ENCODE peak calls at places on chromosomes 3 and 15, in eight cellular contexts. U is fibroblast of the aortic adventitia, X is NCI-H345, A is tibial artery, O is HT-29, I is anterior cingulate cortex, G is MV-4-11, T is GM23248. H is an unnamed sample.

GRCh38 chr15:52710050-52710709 is 31.0 kb upstream of the ATOSA start:
- DNase-seq in A (no peak), U (no peak), O (no peak), X (no peak), G (no peak), T (no peak), I (no peak), H (no peak)

GRCh38 chr3:69806735-69807438 is 67.6 kb downstream of the MITF start:
- DNase-seq in I (no peak), T (peak), A (no peak), O (no peak), G (no peak), X (no peak), U (peak), H (no peak)

GRCh38 chr3:69896095-69896494 is 103.4 kb upstream of the SAMMSON start:
- DNase-seq in T (no peak), I (no peak), U (no peak), A (no peak), O (no peak), X (no peak), G (no peak), H (no peak)

GRCh38 chr15:68012911-68013310 is 41.2 kb upstream of the PIAS1 start:
- DNase-seq in U (no peak), X (no peak), I (no peak), G (no peak), A (no peak), T (no peak), O (peak), H (no peak)

GRCh38 chr15:33808720-33809119 is 159.6 kb upstream of the CHRM5 start:
- DNase-seq in O (no peak), T (no peak), I (no peak), X (no peak), A (no peak), G (no peak), U (peak), H (no peak)

GRCh38 chr3:50600141-50600753 is 11.3 kb downstream of the CISH start:
- DNase-seq in I (no peak), O (no peak), U (no peak), T (no peak), X (no peak), G (peak), A (no peak), H (no peak)

GRCh38 chr3:171192176-171192854 is 165.8 kb upstream of the SLC2A2 start:
- DNase-seq in U (peak), I (no peak), X (no peak), T (peak), G (peak), O (no peak), A (no peak), H (no peak)

GRCh38 chr3:62647711-62648110 is 227.5 kb downstream of the CADPS start:
- DNase-seq in O (no peak), A (no peak), T (no peak), X (no peak), G (no peak), U (no peak), I (no peak), H (no peak)

GRCh38 chr3:14216257-14217048 is 37.8 kb downstream of the LSM3 start:
- DNase-seq in T (no peak), G (no peak), O (no peak), U (no peak), X (no peak), A (no peak), I (peak), H (no peak)

GRCh38 chr3:50658416-50658815 is 16.3 kb upstream of the DOCK3 start:
- DNase-seq in O (no peak), T (peak), A (no peak), I (no peak), G (no peak), U (no peak), X (no peak), H (no peak)

GRCh38 chr3:94564247-94564646 is 501.4 kb downstream of the NSUN3 start:
- DNase-seq in G (no peak), T (no peak), O (no peak), X (no peak), A (no peak), U (no peak), I (no peak), H (no peak)

GRCh38 chr3:169772530-169772950 is 656 bp upstream of the MYNN start:
- DNase-seq in X (peak), T (peak), A (peak), G (peak), O (peak), U (peak), I (peak), H (peak)

GRCh38 chr3:193630005-193630404 is 37.0 kb downstream of the OPA1 start:
- DNase-seq in G (no peak), O (no peak), I (no peak), T (no peak), X (no peak), U (no peak), A (no peak), H (no peak)

GRCh38 chr3:25532763-25533162 is 104.7 kb downstream of the RARB start:
- DNase-seq in X (no peak), G (peak), O (peak), A (no peak), I (no peak), T (no peak), U (no peak), H (no peak)

GRCh38 chr15:41892621-41893421 is 1.0 kb downstream of the SPTBN5 start:
- DNase-seq in I (no peak), G (no peak), T (no peak), O (no peak), A (no peak), X (peak), U (no peak), H (no peak)

GRCh38 chr3:100871307-100871706 is 121.9 kb downstream of the ABI3BP start:
- DNase-seq in I (no peak), X (no peak), T (no peak), A (no peak), O (no peak), U (peak), G (no peak), H (no peak)

GRCh38 chr3:167929937-167930336 is 165.8 kb downstream of the GOLIM4 start:
- DNase-seq in I (no peak), U (no peak), X (peak), G (no peak), O (no peak), T (no peak), A (no peak), H (no peak)

GRCh38 chr15:59491062-59491461 is 53.1 kb downstream of the FAM81A start:
- DNase-seq in U (peak), O (no peak), I (no peak), X (peak), G (no peak), T (no peak), A (no peak), H (no peak)

GRCh38 chr15:94844533-94845390 is 613.4 kb downstream of the MCTP2 start:
- DNase-seq in O (peak), I (peak), G (no peak), A (peak), X (peak), U (no peak), T (peak), H (no peak)

GRCh38 chr15:58307313-58307961 is 124.4 kb upstream of the LIPC start:
- DNase-seq in I (no peak), X (no peak), U (peak), O (no peak), A (no peak), T (peak), G (no peak), H (no peak)

GRCh38 chr3:104629038-104629437 is 737.7 kb upstream of the ALCAM start:
- DNase-seq in I (no peak), T (peak), O (no peak), U (peak), G (no peak), A (no peak), X (no peak), H (no peak)

GRCh38 chr3:59326246-59327024 is 276.6 kb upstream of the CFAP20DC start:
- DNase-seq in A (no peak), I (no peak), O (peak), G (no peak), U (no peak), T (peak), X (no peak), H (no peak)

GRCh38 chr3:194019766-194020165 is 116.2 kb upstream of the HES1 start:
- DNase-seq in T (no peak), U (no peak), A (no peak), X (no peak), G (no peak), I (peak), O (no peak), H (no peak)

GRCh38 chr3:73453676-73454075 is 171.1 kb downstream of the PDZRN3 start:
- DNase-seq in G (no peak), U (peak), A (no peak), X (no peak), I (no peak), O (no peak), T (peak), H (no peak)

GRCh38 chr15:23566070-23567050 is 886 bp downstream of the MKRN3 start:
- DNase-seq in U (no peak), I (peak), A (no peak), G (peak), O (no peak), T (no peak), X (no peak), H (peak)

GRCh38 chr3:178436773-178437172 is 99.5 kb upstream of the KCNMB2 start:
- DNase-seq in O (peak), X (peak), A (no peak), I (no peak), G (peak), T (peak), U (peak), H (no peak)

GRCh38 chr3:5423076-5423475 is 235.6 kb downstream of the EDEM1 start:
- DNase-seq in G (peak), U (no peak), T (no peak), O (no peak), X (no peak), I (no peak), A (no peak), H (no peak)

GRCh38 chr15:41377978-41378377 is 24.3 kb downstream of the NDUFAF1 start:
- DNase-seq in U (no peak), G (no peak), O (no peak), I (no peak), X (no peak), T (no peak), A (no peak), H (no peak)

GRCh38 chr3:121595765-121596406 is 2.7 kb downstream of the FBXO40 start:
- DNase-seq in G (no peak), X (no peak), A (no peak), O (no peak), U (no peak), T (no peak), I (no peak), H (no peak)

GRCh38 chr3:193788189-193788946 is 195.4 kb downstream of the OPA1 start:
- DNase-seq in A (peak), G (peak), I (peak), X (peak), O (peak), T (peak), U (peak), H (peak)

GRCh38 chr3:59885103-59885502 is 835.3 kb upstream of the CFAP20DC start:
- DNase-seq in T (no peak), U (no peak), I (no peak), A (peak), O (no peak), X (no peak), G (peak), H (no peak)

GRCh38 chr3:177521305-177521704 is 324.0 kb upstream of the TBL1XR1 start:
- DNase-seq in O (peak), U (no peak), X (peak), G (no peak), A (no peak), I (no peak), T (no peak), H (no peak)

H was measured in posterior cingulate gyrus.